ENCODE peak calls at places on chromosomes 11 and 22, in six cellular contexts. I is stomach, H is GM23338, P is cardiac muscle cell, Y is AG04450, G is neural crest cell. R is an unnamed sample.

GRCh38 chr22:49160261-49161001 is 667.2 kb downstream of the BRD1 start:
- DNase-seq in I (no peak), H (no peak), P (no peak), Y (no peak), G (no peak), R (no peak)

GRCh38 chr11:16166571-16166970 is 189.8 kb downstream of the SOX6 start:
- DNase-seq in I (no peak), H (no peak), P (no peak), Y (no peak), G (no peak), R (no peak)

GRCh38 chr11:1072116-1072820 is 2.4 kb upstream of the MUC2 start:
- DNase-seq in I (no peak), H (no peak), P (peak; percentile 77), Y (no peak), G (no peak), R (no peak)

GRCh38 chr11:30585067-30585891 is 874 bp downstream of the MPPED2 start:
- DNase-seq in I (peak; percentile 28), H (peak; percentile 72), P (no peak), Y (no peak), G (peak; percentile 50), R (no peak)

GRCh38 chr11:108790501-108791299 is 125.8 kb downstream of the DDX10 start:
- DNase-seq in I (no peak), H (no peak), P (no peak), Y (no peak), G (no peak), R (no peak)

GRCh38 chr11:65575568-65576231 is at the start of gene EHBP1L1:
- DNase-seq in I (peak; percentile 80), H (peak; percentile 63), P (peak; percentile 65), Y (no peak), G (no peak), R (peak; percentile 93)

GRCh38 chr11:35337136-35337918 is 82.0 kb downstream of the SLC1A2 start:
- DNase-seq in I (no peak), H (peak; percentile 4), P (peak; percentile 95), Y (peak; percentile 94), G (no peak), R (no peak)

GRCh38 chr22:50674127-50674493 is 1.5 kb downstream of the SHANK3 start:
- DNase-seq in I (no peak), H (peak; percentile 30), P (no peak), Y (no peak), G (no peak), R (no peak)

GRCh38 chr11:18408558-18409242 is 3.4 kb upstream of the LDHC start:
- DNase-seq in I (no peak), H (no peak), P (no peak), Y (no peak), G (no peak), R (no peak)

GRCh38 chr11:27635567-27636037 is 64.7 kb downstream of the BDNF start:
- DNase-seq in I (no peak), H (peak; percentile 25), P (no peak), Y (no peak), G (no peak), R (no peak)

GRCh38 chr11:64672875-64673274 is 50.1 kb downstream of the NRXN2 start:
- DNase-seq in I (no peak), H (no peak), P (no peak), Y (no peak), G (no peak), R (no peak)

GRCh38 chr22:22595001-22595835 is 36.2 kb upstream of the PRAME start:
- DNase-seq in I (no peak), H (no peak), P (no peak), Y (no peak), G (no peak), R (peak; percentile 48)

GRCh38 chr11:66892926-66893325 is 36.1 kb downstream of the LRFN4 start:
- DNase-seq in I (no peak), H (no peak), P (no peak), Y (no peak), G (no peak), R (no peak)

GRCh38 chr11:121648306-121648705 is 195.5 kb upstream of the SORL1-AS1 start:
- DNase-seq in I (no peak), H (peak; percentile 62), P (no peak), Y (no peak), G (no peak), R (no peak)

GRCh38 chr11:13834463-13834862 is 128.1 kb upstream of the SPON1 start:
- DNase-seq in I (no peak), H (peak; percentile 80), P (no peak), Y (no peak), G (peak; percentile 34), R (no peak)

GRCh38 chr11:84289381-84289906 is 1003.3 kb upstream of the CCDC90B start:
- DNase-seq in I (no peak), H (no peak), P (peak; percentile 12), Y (peak; percentile 11), G (no peak), R (no peak)

GRCh38 chr11:128619540-128620305 is 32.4 kb upstream of the ETS1 start:
- DNase-seq in I (no peak), H (no peak), P (no peak), Y (no peak), G (no peak), R (no peak)

GRCh38 chr11:119180729-119181676 is 4.3 kb upstream of the NHERF4 start:
- DNase-seq in I (no peak), H (no peak), P (no peak), Y (no peak), G (no peak), R (no peak)

GRCh38 chr11:100849914-100850235 is 162.8 kb downstream of the ARHGAP42 start:
- DNase-seq in I (no peak), H (no peak), P (peak; percentile 9), Y (no peak), G (no peak), R (no peak)

GRCh38 chr11:29432719-29433325 is 584.0 kb downstream of the KCNA4 start:
- DNase-seq in I (no peak), H (peak; percentile 49), P (peak; percentile 40), Y (no peak), G (peak; percentile 9), R (no peak)

GRCh38 chr22:37639771-37640590 is 512 bp downstream of the SH3BP1 start:
- DNase-seq in I (no peak), H (peak; percentile 54), P (no peak), Y (no peak), G (no peak), R (no peak)

GRCh38 chr22:30871391-30872281 is 96.9 kb downstream of the MORC2 start:
- DNase-seq in I (no peak), H (no peak), P (no peak), Y (no peak), G (no peak), R (no peak)

GRCh38 chr11:8265681-8266241 is 2.1 kb upstream of the LMO1 start:
- DNase-seq in I (no peak), H (peak; percentile 67), P (peak; percentile 14), Y (no peak), G (no peak), R (peak; percentile 80)
- TF ChIP-seq CTCF in I (no peak), H (peak; percentile 51), P (peak; percentile 26), Y (peak; percentile 23), G (peak; percentile 47), R (no peak)

GRCh38 chr11:2186669-2187266 is 15.2 kb upstream of the TH start:
- DNase-seq in I (peak; percentile 62), H (peak; percentile 71), P (peak; percentile 30), Y (no peak), G (peak; percentile 37), R (no peak)
- TF ChIP-seq CTCF in I (peak; percentile 57), H (peak; percentile 65), P (peak; percentile 47), Y (peak; percentile 31), G (peak; percentile 63), R (no peak)

GRCh38 chr11:123525511-123525918 is 95.4 kb downstream of the GRAMD1B start:
- DNase-seq in I (no peak), H (peak; percentile 30), P (no peak), Y (no peak), G (no peak), R (no peak)
- TF ChIP-seq CTCF in I (no peak), H (no peak), P (no peak), Y (no peak), G (no peak), R (no peak)

DNA sequence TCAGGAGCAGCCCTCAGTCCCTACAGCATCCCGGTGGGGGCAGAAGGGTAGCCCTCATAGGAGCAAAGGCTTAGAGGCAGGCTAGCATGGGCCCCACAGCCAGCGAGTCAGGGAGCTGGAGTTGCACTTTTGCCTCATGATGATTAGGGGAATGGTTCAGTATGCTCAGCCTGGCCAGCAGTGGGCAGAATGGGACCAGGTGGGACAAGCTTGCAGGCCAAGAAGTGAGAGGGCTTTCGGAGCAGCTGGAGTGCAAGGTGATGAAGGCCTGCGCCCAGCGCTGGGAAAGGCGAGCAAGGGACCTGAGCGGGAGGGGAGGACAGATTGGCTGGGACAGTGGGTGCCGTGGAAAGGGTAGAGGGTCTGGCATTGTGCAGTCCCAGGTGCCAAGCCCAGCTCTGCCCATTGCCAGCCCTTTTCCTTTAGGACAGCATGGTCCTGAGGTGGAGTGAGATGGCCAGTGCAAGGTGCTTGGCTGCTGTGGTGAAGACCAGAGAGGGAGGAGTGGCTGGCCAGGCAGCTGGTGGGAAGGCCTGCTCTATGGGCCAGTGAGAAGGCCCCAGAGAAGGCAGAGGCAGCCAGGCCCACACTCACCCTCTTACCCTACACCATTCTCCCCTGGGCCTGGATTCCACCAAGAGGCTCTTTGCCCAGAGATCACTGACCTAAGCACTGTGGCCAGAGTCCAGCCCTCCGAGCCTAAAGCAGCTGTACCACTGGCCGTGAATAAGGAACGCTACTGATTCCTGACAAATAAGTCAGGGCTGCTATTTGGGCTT is 47.9 kb upstream of the SUSD2 start:
- DNase-seq in I (no peak), H (peak; percentile 51), P (peak; percentile 18), Y (no peak), G (no peak), R (no peak)
- TF ChIP-seq CTCF in I (peak; percentile 24), H (peak; percentile 28), P (peak; percentile 23), Y (peak; percentile 57), G (no peak), R (no peak)

DNA sequence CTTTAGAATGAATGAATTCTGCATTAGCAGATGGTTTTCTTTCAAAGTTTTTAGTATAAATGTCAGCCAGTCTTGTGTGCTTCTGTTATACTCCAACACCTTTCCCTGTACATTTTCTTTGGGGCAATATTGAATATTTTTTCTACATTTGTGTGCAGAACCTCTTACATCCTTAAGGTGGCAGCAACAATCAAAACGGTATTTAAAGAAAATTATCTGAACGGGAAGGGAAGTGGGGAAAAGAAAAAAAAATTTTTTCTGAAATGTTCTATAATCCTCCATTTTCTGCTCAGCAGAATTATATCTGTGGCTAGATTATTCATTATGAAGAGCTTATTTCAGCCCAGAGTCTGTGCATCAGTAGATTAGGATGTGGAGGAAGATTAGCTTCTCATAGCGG is 347.3 kb upstream of the RAG2 start:
- DNase-seq in I (no peak), H (no peak), P (peak; percentile 14), Y (no peak), G (no peak), R (no peak)
- TF ChIP-seq CTCF in I (no peak), H (peak; percentile 35), P (peak; percentile 54), Y (peak; percentile 53), G (peak; percentile 66), R (no peak)

R was measured in lower leg skin.